ENCODE peak calls at places on chromosomes 11 and 22, in nine cellular contexts. R is ascending aorta, J is AG09309, G is neural crest cell, H is heart right ventricle, U is HFFc6, O is epithelial cell of proximal tubule, A is PC-9, E is endothelial cell. B is an unnamed sample.

GRCh38 chr11:128490092-128490491 is 97.3 kb downstream of the ETS1 start:
- DNase-seq in R (no peak), J (no peak), G (no peak), H (no peak), U (no peak), O (no peak), A (no peak), E (no peak), B (no peak)

GRCh38 chr22:45672564-45673481 is 1.2 kb downstream of the ATXN10 start:
- DNase-seq in R (no peak), J (no peak), G (no peak), H (no peak), U (no peak), O (no peak), A (no peak), E (no peak), B (no peak)

GRCh38 chr11:73326929-73327811 is 19.1 kb downstream of the ARHGEF17 start:
- DNase-seq in R (no peak), J (no peak), G (no peak), H (no peak), U (no peak), O (no peak), A (peak), E (no peak), B (no peak)

GRCh38 chr11:77325159-77325558 is 23.7 kb upstream of the GDPD4 start:
- DNase-seq in R (no peak), J (no peak), G (no peak), H (no peak), U (no peak), O (no peak), A (no peak), E (no peak), B (no peak)

GRCh38 chr11:44578279-44578678 is 12.8 kb downstream of the CD82 start:
- DNase-seq in R (no peak), J (no peak), G (no peak), H (no peak), U (no peak), O (no peak), A (no peak), E (no peak), B (no peak)

GRCh38 chr22:38872831-38873248 is 824 bp upstream of the CBX6 start:
- DNase-seq in R (peak), J (no peak), G (peak), H (peak), U (peak), O (no peak), A (no peak), E (peak), B (no peak)

GRCh38 chr11:23041104-23041503 is 180.8 kb upstream of the CCDC179 start:
- DNase-seq in R (no peak), J (no peak), G (no peak), H (no peak), U (no peak), O (no peak), A (no peak), E (no peak), B (no peak)

GRCh38 chr11:64580387-64580786 is 10.6 kb upstream of the SLC22A12 start:
- DNase-seq in R (no peak), J (no peak), G (no peak), H (no peak), U (no peak), O (no peak), A (no peak), E (no peak), B (no peak)

GRCh38 chr22:22546490-22546889 is 12.6 kb downstream of the PRAME start:
- DNase-seq in R (no peak), J (no peak), G (no peak), H (no peak), U (no peak), O (no peak), A (no peak), E (peak), B (no peak)

GRCh38 chr11:101030692-101031091 is 98.9 kb downstream of the PGR start:
- DNase-seq in R (no peak), J (no peak), G (no peak), H (no peak), U (no peak), O (no peak), A (no peak), E (no peak), B (no peak)

GRCh38 chr11:16859651-16860050 is 121.2 kb downstream of the C11orf58 start:
- DNase-seq in R (no peak), J (no peak), G (no peak), H (no peak), U (no peak), O (no peak), A (no peak), E (no peak), B (no peak)

GRCh38 chr11:131695889-131696429 is 325.5 kb downstream of the NTM start:
- DNase-seq in R (no peak), J (no peak), G (no peak), H (no peak), U (no peak), O (no peak), A (no peak), E (no peak), B (no peak)

GRCh38 chr11:100671471-100671870 is 15.6 kb upstream of the ARHGAP42 start:
- DNase-seq in R (no peak), J (no peak), G (no peak), H (no peak), U (no peak), O (no peak), A (peak), E (no peak), B (no peak)

GRCh38 chr22:47161631-47162030 is 399.2 kb downstream of the TBC1D22A start:
- DNase-seq in R (peak), J (no peak), G (no peak), H (no peak), U (no peak), O (no peak), A (no peak), E (no peak), B (peak)

GRCh38 chr22:50061824-50062355 is 3.8 kb upstream of the TTLL8 start:
- DNase-seq in R (no peak), J (no peak), G (no peak), H (no peak), U (no peak), O (no peak), A (no peak), E (no peak), B (no peak)

DNA sequence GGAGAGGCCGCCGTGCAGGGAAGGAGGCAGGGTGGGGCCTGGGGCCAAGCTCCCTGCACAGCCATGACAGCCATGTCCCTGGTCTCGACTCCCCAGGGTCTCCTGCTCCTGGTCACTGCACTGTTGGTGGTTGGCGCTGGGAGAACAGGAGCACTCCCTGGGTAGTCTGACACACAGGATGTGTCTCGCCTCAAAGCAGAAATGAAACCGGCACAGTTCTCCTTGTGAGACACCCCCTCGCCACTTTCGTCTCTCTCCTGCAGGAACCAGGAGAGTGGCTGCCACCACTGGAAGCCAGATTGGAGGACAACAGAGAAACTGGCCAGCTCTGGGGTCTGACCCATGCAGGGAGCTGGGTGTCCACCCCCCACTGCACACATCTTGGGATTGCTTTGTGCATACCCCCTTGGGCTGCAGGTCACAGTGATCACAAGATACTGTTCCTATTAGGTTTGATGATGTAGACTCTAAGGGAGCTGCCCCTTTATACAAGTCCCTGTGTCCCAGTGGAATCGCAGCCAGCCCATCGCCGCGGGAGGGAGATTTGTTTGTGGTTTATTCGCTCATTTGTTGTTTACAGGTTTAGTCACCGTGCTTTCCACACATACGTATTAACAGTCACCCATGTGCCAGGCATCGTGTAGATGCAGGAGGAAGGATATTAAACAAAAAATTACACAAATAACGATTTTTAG is 27.0 kb upstream of the YWHAH start:
- DNase-seq in R (peak), J (no peak), G (no peak), H (no peak), U (no peak), O (no peak), A (no peak), E (no peak), B (no peak)
- TF ChIP-seq CTCF in R (no peak), J (no peak), G (no peak), H (no peak), U (no peak), O (no peak), A (no peak), E (no peak), B (no peak)

DNA sequence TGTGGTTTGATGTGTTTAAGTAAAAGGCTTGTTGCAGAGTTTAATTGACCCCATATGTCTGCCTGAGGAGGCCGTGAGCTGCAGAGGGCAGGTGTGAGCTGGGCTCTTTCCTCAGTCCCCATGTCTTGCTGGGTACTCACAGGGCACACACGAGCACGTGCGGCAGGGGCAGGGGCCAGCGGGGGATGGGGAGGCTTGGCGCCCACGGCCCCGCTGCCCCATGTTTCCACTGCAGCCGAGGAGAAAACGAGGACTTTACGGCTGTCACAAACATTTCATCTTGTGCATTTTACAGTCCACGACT is 24.7 kb upstream of the CCDC188 start:
- DNase-seq in R (no peak), J (peak), G (no peak), H (no peak), U (no peak), O (no peak), A (no peak), E (no peak), B (no peak)
- TF ChIP-seq CTCF in R (no peak), J (peak), G (no peak), H (no peak), U (no peak), O (no peak), A (no peak), E (no peak), B (no peak)

GRCh38 chr22:37782340-37783168 is 25.2 kb upstream of the GCAT start:
- DNase-seq in R (no peak), J (no peak), G (no peak), H (no peak), U (peak), O (no peak), A (peak), E (no peak), B (no peak)
- TF ChIP-seq CTCF in R (no peak), J (no peak), G (peak), H (no peak), U (peak), O (peak), A (no peak), E (no peak), B (no peak)

DNA sequence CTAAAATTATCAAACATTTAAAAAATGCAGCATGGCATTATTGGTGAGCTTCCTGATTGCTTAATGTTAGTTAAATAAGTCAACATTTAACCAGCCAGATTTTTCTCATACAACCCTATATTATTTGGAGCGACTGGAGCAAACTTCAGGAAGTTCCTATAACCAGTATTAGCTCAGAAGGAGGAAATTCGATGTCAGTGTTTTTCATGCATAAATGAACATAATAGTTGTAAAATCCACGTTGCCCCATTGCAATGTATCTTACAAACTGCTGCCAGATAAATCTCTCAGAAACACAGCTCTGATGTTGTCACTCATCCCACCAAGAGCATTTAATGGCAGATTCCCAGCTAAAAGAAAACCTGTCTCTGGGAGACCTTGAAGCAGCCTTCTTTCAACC is 278.5 kb downstream of the CASP12 start:
- DNase-seq in R (no peak), J (no peak), G (no peak), H (no peak), U (no peak), O (peak), A (no peak), E (no peak), B (no peak)
- TF ChIP-seq CTCF in R (no peak), J (no peak), G (no peak), H (no peak), U (no peak), O (no peak), A (no peak), E (no peak), B (no peak)

DNA sequence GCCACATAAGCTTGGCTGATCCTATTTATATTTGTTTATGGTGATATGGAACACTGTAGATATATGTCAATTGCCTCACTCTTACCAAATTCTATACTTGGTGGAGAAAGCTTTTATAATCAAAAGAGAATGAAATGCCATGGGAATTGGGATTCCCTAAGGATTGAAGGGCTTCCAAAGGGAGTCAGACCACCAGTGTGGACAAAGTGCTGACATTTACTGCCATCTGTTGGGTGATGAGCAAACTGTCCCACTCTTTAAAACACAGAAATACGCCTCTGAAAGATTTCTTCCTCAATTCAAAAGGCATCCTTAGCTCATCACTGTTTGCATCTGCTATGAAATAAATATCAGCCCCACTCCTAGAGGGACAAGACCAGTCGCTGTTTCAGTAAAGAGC is 7.1 kb downstream of the SLC1A2 start:
- DNase-seq in R (no peak), J (no peak), G (no peak), H (no peak), U (no peak), O (no peak), A (no peak), E (no peak), B (no peak)
- TF ChIP-seq CTCF in R (no peak), J (peak), G (peak), H (no peak), U (peak), O (peak), A (peak), E (peak), B (no peak)

GRCh38 chr11:70079691-70080090 is 1.6 kb downstream of the ANO1 start:
- DNase-seq in R (no peak), J (no peak), G (no peak), H (no peak), U (no peak), O (no peak), A (peak), E (no peak), B (no peak)

GRCh38 chr11:70085815-70086769 is 8.0 kb downstream of the ANO1 start:
- DNase-seq in R (no peak), J (no peak), G (no peak), H (no peak), U (no peak), O (no peak), A (no peak), E (no peak), B (no peak)

GRCh38 chr11:70080763-70081162 is 2.6 kb downstream of the ANO1 start:
- DNase-seq in R (peak), J (no peak), G (no peak), H (no peak), U (no peak), O (no peak), A (peak), E (no peak), B (no peak)

GRCh38 chr11:70084046-70084984 is 6.2 kb downstream of the ANO1 start:
- DNase-seq in R (no peak), J (no peak), G (no peak), H (no peak), U (no peak), O (no peak), A (no peak), E (no peak), B (no peak)

GRCh38 chr11:70082829-70083228 is 4.7 kb downstream of the ANO1 start:
- DNase-seq in R (no peak), J (no peak), G (no peak), H (no peak), U (no peak), O (no peak), A (no peak), E (peak), B (no peak)
- TF ChIP-seq CTCF in R (no peak), J (peak), G (peak), H (no peak), U (peak), O (peak), A (peak), E (no peak), B (no peak)

DNA sequence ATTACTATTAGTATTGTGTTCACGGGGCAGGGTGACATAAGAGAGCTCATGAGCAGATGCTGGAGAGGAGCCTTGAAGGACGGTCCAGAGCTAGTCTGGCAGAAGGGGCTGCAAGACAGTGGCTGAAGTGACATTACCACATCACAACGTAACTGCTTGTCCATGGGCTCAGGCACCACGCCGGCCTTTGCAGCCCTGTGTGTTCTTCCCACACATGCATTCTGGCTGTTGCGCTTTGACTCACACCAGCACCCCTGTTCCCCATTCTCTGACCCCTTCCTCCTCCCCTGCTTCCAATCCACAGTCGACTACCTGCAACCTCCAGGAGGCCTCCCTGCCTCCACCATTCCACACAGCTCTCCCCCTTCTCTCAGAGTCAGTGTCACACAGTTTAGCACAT is 103.3 kb downstream of the ME3 start:
- DNase-seq in R (no peak), J (no peak), G (no peak), H (no peak), U (no peak), O (no peak), A (no peak), E (no peak), B (no peak)
- TF ChIP-seq CTCF in R (no peak), J (no peak), G (no peak), H (no peak), U (no peak), O (no peak), A (no peak), E (no peak), B (no peak)